ENCODE peak calls at places on chromosomes 5 and 9, in ten cellular contexts. H, I, M, Q, L, E, N, B, G and T are unnamed samples.

GRCh38 chr5:77550416-77550815 is 58.3 kb upstream of the WDR41 start:
- DNase-seq in H (no peak), I (no peak), M (no peak), Q (no peak), L (no peak), E (no peak), N (no peak), B (no peak), G (peak), T (no peak)

GRCh38 chr9:77158772-77159513 is 18.4 kb upstream of the VPS13A start:
- DNase-seq in H (no peak), I (no peak), M (peak), Q (no peak), L (no peak), E (no peak), N (peak), B (no peak), G (peak), T (no peak)

GRCh38 chr9:131500377-131500776 is 2.3 kb upstream of the POMT1 start:
- DNase-seq in H (no peak), I (peak), M (no peak), Q (no peak), L (peak), E (no peak), N (no peak), B (no peak), G (no peak), T (peak)

GRCh38 chr5:19880859-19881436 is 107.1 kb downstream of the CDH18 start:
- DNase-seq in H (no peak), I (no peak), M (no peak), Q (no peak), L (no peak), E (no peak), N (no peak), B (no peak), G (no peak), T (no peak)

GRCh38 chr5:81837667-81838306 is 86.9 kb upstream of the SSBP2 start:
- DNase-seq in H (no peak), I (no peak), M (no peak), Q (no peak), L (no peak), E (no peak), N (no peak), B (no peak), G (no peak), T (no peak)

GRCh38 chr5:97550164-97550563 is 367.1 kb upstream of the RIOK2 start:
- DNase-seq in H (no peak), I (no peak), M (peak), Q (no peak), L (no peak), E (no peak), N (no peak), B (peak), G (peak), T (no peak)

GRCh38 chr9:95991326-95991725 is 115.8 kb downstream of the ERCC6L2 start:
- DNase-seq in H (no peak), I (no peak), M (no peak), Q (no peak), L (no peak), E (no peak), N (no peak), B (no peak), G (no peak), T (no peak)

GRCh38 chr5:132557425-132557805 is 638 bp downstream of the RAD50 start:
- DNase-seq in H (peak), I (peak), M (peak), Q (no peak), L (peak), E (peak), N (no peak), B (no peak), G (peak), T (no peak)